ENCODE peak calls at places on chromosome 12, in seven cellular contexts. I is esophagus squamous epithelium, G is HCT116, Z is stomach, Q is GM12892, U is body of pancreas, B is ovary. X is an unnamed sample.

GRCh38 chr12:131912526-131913274 is 16.4 kb upstream of the PUS1 start:
- DNase-seq in I (no peak), G (peak; percentile 57), Z (peak; percentile 56), Q (peak; percentile 31), U (peak; percentile 89), B (peak; percentile 77), X (peak; percentile 99)

GRCh38 chr12:96241484-96242256 is 47.5 kb downstream of the ELK3 start:
- DNase-seq in I (no peak), G (no peak), Z (no peak), Q (no peak), U (no peak), B (no peak), X (no peak)

GRCh38 chr12:95533985-95534384 is 17.3 kb downstream of the USP44 start:
- DNase-seq in I (no peak), G (no peak), Z (no peak), Q (no peak), U (no peak), B (no peak), X (no peak)

GRCh38 chr12:126685636-126686035 is 1581.3 kb upstream of the TMEM132C start:
- DNase-seq in I (no peak), G (no peak), Z (no peak), Q (no peak), U (no peak), B (no peak), X (no peak)

GRCh38 chr12:100919116-100919515 is 124.5 kb downstream of the ANO4 start:
- DNase-seq in I (no peak), G (no peak), Z (no peak), Q (no peak), U (no peak), B (no peak), X (no peak)

GRCh38 chr12:5520037-5520436 is 88.1 kb downstream of the NTF3 start:
- DNase-seq in I (no peak), G (no peak), Z (no peak), Q (no peak), U (no peak), B (no peak), X (no peak)

GRCh38 chr12:131011165-131012079 is 57.7 kb downstream of the ADGRD1 start:
- DNase-seq in I (no peak), G (no peak), Z (no peak), Q (no peak), U (peak; percentile 48), B (no peak), X (no peak)

GRCh38 chr12:64883264-64884163 is 59.1 kb downstream of the TBC1D30 start:
- DNase-seq in I (no peak), G (no peak), Z (no peak), Q (no peak), U (no peak), B (no peak), X (peak; percentile 14)

GRCh38 chr12:103782399-103782798 is 58.6 kb downstream of the NT5DC3 start:
- DNase-seq in I (no peak), G (no peak), Z (no peak), Q (no peak), U (no peak), B (no peak), X (no peak)

DNA sequence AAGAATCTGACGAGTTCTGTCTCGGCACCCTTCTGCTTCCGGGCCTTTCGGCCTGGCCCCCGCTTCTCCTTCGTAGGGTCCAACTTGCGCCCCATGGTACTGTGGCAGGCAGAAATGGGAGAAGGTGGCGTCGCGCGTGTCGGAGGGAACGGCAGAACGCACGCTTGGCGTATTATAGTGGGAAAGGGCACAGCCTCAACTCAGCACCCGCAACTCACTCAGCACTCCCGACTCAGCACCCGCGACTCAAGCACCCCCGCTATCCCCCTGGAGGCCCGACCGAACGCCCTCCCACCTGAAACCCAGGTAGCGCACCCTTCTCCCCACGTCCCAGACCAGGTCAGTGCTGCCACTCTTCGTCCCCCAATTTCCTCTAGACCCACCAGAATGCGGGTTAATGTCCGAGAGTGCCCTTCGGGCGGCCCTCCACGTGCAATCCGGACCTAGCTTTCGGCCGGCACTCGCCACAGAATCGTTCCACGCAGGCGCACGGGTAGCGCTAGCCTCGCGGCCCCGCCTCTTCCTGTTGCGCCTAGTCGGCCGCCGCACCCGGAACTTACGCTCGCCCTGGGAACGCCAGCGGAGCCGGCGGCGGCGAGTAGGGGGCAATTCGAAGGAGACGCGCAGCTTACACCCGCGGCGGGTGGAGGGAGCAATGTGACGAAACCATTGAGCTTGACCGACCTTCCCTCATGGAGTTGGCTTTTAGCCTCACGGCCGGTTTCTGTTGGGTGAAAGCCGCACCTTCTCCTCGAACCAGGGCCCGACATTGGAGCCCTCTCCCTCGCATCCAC is at the start of gene NOP2:
- DNase-seq in I (peak; percentile 38), G (peak; percentile 66), Z (peak; percentile 94), Q (peak; percentile 98), U (peak; percentile 92), B (peak; percentile 90), X (peak; percentile 92)
- TF ChIP-seq POLR2A in I (peak; percentile 79), G (peak; percentile 93), Z (peak; percentile 30), Q (peak; percentile 96), U (peak; percentile 37), B (peak; percentile 81), X (peak; percentile 87)

GRCh38 chr12:119876761-119877638 is at the start of gene CIT:
- DNase-seq in I (peak; percentile 53), G (peak; percentile 94), Z (peak; percentile 92), Q (peak; percentile 85), U (peak; percentile 88), B (peak; percentile 49), X (peak; percentile 83)
- TF ChIP-seq POLR2A in I (peak; percentile 49), G (peak; percentile 63), Z (no peak), Q (no peak), U (no peak), B (no peak), X (peak; percentile 44)

GRCh38 chr12:88375960-88376305 is 204.3 kb downstream of the KITLG start:
- DNase-seq in I (no peak), G (no peak), Z (no peak), Q (no peak), U (no peak), B (no peak), X (no peak)

GRCh38 chr12:88375301-88375959 is 204.8 kb downstream of the KITLG start:
- DNase-seq in I (no peak), G (no peak), Z (no peak), Q (no peak), U (no peak), B (no peak), X (no peak)

DNA sequence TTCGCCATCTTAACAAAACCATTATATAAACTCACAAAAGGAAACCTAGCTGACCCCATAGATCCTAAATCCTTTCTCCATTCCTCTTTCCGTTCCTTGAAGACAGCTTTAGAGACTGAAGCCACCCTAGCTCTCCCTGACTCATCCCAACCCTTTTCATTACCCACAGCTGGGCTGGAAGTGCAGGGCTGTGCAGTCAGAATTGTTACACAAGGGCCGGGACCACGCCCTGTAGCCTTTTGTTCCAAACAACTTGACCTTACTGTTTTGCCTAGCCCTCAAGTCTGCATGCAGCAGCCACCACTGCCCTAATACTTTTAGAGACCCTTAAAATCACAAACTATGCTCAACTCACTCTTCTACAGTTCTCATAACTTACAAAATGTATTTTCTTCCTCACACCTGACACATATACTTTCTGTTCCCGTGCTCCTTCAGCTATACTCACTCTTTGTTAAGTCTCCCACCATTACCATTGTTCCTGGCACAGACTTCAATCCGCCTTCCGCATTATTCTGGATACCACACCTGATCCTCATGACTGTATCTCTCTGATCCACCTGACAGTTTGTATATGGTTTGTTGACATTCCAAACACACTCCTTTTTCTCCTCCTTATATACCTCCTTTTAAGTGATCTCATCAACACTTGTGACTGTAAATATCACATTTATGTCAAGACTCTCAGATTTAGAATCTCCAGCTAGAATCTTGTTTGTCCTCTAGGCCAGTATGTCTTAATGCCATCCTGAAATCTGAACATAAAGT is 208.7 kb downstream of the KITLG start:
- DNase-seq in I (no peak), G (no peak), Z (no peak), Q (no peak), U (no peak), B (no peak), X (no peak)
- TF ChIP-seq POLR2A in I (no peak), G (no peak), Z (no peak), Q (no peak), U (no peak), B (no peak), X (no peak)

GRCh38 chr12:7970475-7971252 is 34.7 kb upstream of the SLC2A3 start:
- DNase-seq in I (peak; percentile 22), G (peak; percentile 61), Z (peak; percentile 72), Q (peak; percentile 65), U (peak; percentile 65), B (peak; percentile 93), X (peak; percentile 86)
- TF ChIP-seq POLR2A in I (peak; percentile 73), G (peak; percentile 59), Z (no peak), Q (peak; percentile 35), U (no peak), B (no peak), X (peak; percentile 22)

DNA sequence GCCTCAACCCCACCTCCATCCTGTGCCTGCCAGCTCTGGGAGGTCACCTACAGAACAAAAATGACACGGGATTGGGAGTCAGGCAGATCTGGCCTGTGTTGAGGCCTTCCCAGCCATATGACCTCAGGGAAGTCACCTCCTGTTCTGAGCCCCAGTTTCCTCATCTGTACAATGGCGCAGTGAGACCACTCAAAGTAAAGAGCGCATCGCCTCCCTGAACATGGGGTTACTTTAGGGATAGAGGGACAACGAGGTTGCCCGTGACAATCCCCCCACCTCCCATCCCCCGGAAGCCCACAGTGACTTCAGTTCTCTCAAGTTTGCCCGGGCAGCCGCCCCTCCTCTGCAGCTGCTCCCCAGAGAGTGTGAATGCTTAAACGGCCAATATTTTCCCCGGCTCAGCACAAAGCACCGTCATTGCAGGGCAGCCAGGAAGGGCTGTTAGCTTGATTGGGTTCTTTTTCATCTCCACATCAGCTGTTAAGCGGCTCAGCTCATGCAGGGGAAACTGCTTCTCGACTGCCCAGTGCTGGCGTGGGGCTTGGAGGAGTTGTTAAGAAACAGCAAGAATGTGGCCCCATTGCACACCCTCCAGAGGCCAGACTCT is 120.4 kb upstream of the NCOR2 start:
- DNase-seq in I (no peak), G (no peak), Z (no peak), Q (no peak), U (no peak), B (no peak), X (no peak)
- TF ChIP-seq POLR2A in I (no peak), G (no peak), Z (no peak), Q (no peak), U (no peak), B (no peak), X (no peak)

X was measured in H54.